ENCODE peak calls at places on chromosomes 4 and X, in six cellular contexts. Q is GM10248, X is psoas muscle, F is OCI-LY7, M is fibroblast of the aortic adventitia, N is GM20000. L is an unnamed sample.

GRCh38 chr4:97720869-97721432 is 422.3 kb downstream of the STPG2 start:
- DNase-seq in Q (no peak), X (no peak), F (no peak), M (peak), N (no peak), L (no peak)

GRCh38 chr4:8821151-8821950 is 50.3 kb downstream of the HMX1 start:
- DNase-seq in Q (no peak), X (no peak), F (no peak), M (no peak), N (no peak), L (no peak)

GRCh38 chrX:6644411-6644810 is 109.5 kb upstream of the VCX3A start:
- DNase-seq in Q (no peak), X (no peak), F (peak), M (no peak), N (no peak), L (no peak)

GRCh38 chrX:135528274-135528673 is 7.8 kb downstream of the INTS6L start:
- DNase-seq in Q (no peak), X (no peak), F (no peak), M (no peak), N (no peak), L (no peak)

GRCh38 chr4:38177035-38177791 is 217.0 kb downstream of the PTTG2 start:
- DNase-seq in Q (no peak), X (no peak), F (no peak), M (peak), N (peak), L (peak)

GRCh38 chr4:57426779-57427395 is 316.7 kb upstream of the IGFBP7 start:
- DNase-seq in Q (peak), X (peak), F (peak), M (peak), N (peak), L (peak)

GRCh38 chr4:169005453-169006099 is 4.5 kb downstream of the CBR4 start:
- DNase-seq in Q (no peak), X (no peak), F (peak), M (peak), N (no peak), L (no peak)

GRCh38 chr4:158211288-158211687 is 1.0 kb downstream of the TMEM144 start:
- DNase-seq in Q (no peak), X (no peak), F (no peak), M (no peak), N (no peak), L (no peak)

GRCh38 chr4:126890994-126891393 is 741.8 kb upstream of the INTU start:
- DNase-seq in Q (no peak), X (no peak), F (no peak), M (peak), N (no peak), L (no peak)

GRCh38 chr4:8351931-8352367 is 82.4 kb downstream of the HTRA3 start:
- DNase-seq in Q (no peak), X (no peak), F (no peak), M (peak), N (no peak), L (no peak)

GRCh38 chr4:162485486-162485885 is 321.7 kb upstream of the FSTL5 start:
- DNase-seq in Q (no peak), X (no peak), F (no peak), M (no peak), N (no peak), L (no peak)

GRCh38 chr4:76892001-76892400 is 5.9 kb downstream of the SOWAHB start:
- DNase-seq in Q (no peak), X (no peak), F (no peak), M (no peak), N (no peak), L (no peak)

GRCh38 chr4:179095585-179096228 is 1653.5 kb upstream of the AGA start:
- DNase-seq in Q (no peak), X (no peak), F (peak), M (no peak), N (no peak), L (no peak)

GRCh38 chr4:7929530-7929951 is 10.1 kb downstream of the AFAP1 start:
- DNase-seq in Q (no peak), X (no peak), F (no peak), M (peak), N (no peak), L (no peak)

GRCh38 chrX:34341258-34341657 is 209.1 kb upstream of the FAM47A start:
- DNase-seq in Q (no peak), X (no peak), F (no peak), M (no peak), N (no peak), L (no peak)

GRCh38 chr4:127623755-127624087 is 9.0 kb upstream of the INTU start:
- DNase-seq in Q (peak), X (peak), F (no peak), M (peak), N (peak), L (peak)

GRCh38 chr4:53693909-53694308 is 102.6 kb upstream of the LNX1 start:
- DNase-seq in Q (no peak), X (no peak), F (no peak), M (no peak), N (no peak), L (no peak)

GRCh38 chr4:95531141-95531540 is 17.6 kb downstream of the UNC5C start:
- DNase-seq in Q (no peak), X (no peak), F (no peak), M (no peak), N (no peak), L (no peak)

GRCh38 chrX:101057095-101057714 is 5.3 kb upstream of the TRMT2B start:
- DNase-seq in Q (peak), X (no peak), F (peak), M (peak), N (peak), L (peak)

GRCh38 chr4:164648151-164648848 is 105.6 kb upstream of the SMIM31 start:
- DNase-seq in Q (no peak), X (no peak), F (no peak), M (peak), N (no peak), L (no peak)

GRCh38 chrX:116781926-116782325 is 319.1 kb upstream of the CT83 start:
- DNase-seq in Q (no peak), X (peak), F (no peak), M (no peak), N (no peak), L (no peak)

GRCh38 chrX:65997978-65998717 is 41.7 kb downstream of the VSIG4 start:
- DNase-seq in Q (no peak), X (no peak), F (no peak), M (no peak), N (no peak), L (no peak)

GRCh38 chr4:183550345-183551080 is 45.7 kb downstream of the ING2 start:
- DNase-seq in Q (no peak), X (no peak), F (no peak), M (peak), N (no peak), L (no peak)

GRCh38 chr4:82710202-82710929 is 88.2 kb downstream of the SCD5 start:
- DNase-seq in Q (no peak), X (no peak), F (no peak), M (peak), N (no peak), L (no peak)

GRCh38 chr4:150070464-150071170 is 7.6 kb upstream of the DCLK2 start:
- DNase-seq in Q (no peak), X (no peak), F (no peak), M (peak), N (no peak), L (no peak)

GRCh38 chrX:130704053-130705038 is 198.7 kb downstream of the ENOX2 start:
- DNase-seq in Q (no peak), X (no peak), F (no peak), M (peak), N (no peak), L (no peak)

GRCh38 chr4:74934016-74934821 is 1.3 kb downstream of the PARM1 start:
- DNase-seq in Q (peak), X (peak), F (no peak), M (peak), N (peak), L (peak)

DNA sequence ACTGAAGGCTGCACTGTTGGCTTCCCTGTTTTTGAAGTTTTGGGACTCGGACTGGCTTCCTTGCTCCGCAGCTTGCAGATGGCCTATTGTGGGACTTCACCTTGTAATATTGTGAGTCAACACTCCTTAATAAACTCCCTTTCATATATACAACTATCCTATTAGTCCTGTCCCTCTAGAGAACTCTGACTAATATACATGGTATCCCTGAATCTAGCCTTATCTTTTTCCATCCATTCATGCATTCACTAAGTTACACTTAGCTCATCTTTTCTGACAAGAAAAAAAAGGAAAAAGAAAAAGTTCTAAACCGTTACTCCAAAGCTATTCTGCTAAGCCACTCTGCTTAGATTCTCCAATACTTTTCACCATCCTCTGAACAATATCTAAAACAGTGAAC is 1260.2 kb upstream of the PCDH7 start:
- DNase-seq in Q (no peak), X (no peak), F (no peak), M (no peak), N (no peak), L (no peak)
- TF ChIP-seq CTCF in Q (no peak), X (no peak), F (no peak), M (no peak), N (no peak), L (no peak)

GRCh38 chr4:124206779-124207605 is 505.5 kb downstream of the ANKRD50 start:
- DNase-seq in Q (no peak), X (no peak), F (no peak), M (peak), N (no peak), L (no peak)

GRCh38 chr4:124203613-124204284 is 508.8 kb downstream of the ANKRD50 start:
- DNase-seq in Q (no peak), X (no peak), F (no peak), M (peak), N (no peak), L (no peak)

GRCh38 chr4:124199185-124199584 is 513.3 kb downstream of the ANKRD50 start:
- DNase-seq in Q (no peak), X (no peak), F (no peak), M (no peak), N (no peak), L (no peak)

GRCh38 chr4:124199755-124200154 is 512.8 kb downstream of the ANKRD50 start:
- DNase-seq in Q (no peak), X (no peak), F (no peak), M (peak), N (no peak), L (no peak)

GRCh38 chr4:124202106-124202505 is 510.4 kb downstream of the ANKRD50 start:
- DNase-seq in Q (no peak), X (peak), F (no peak), M (peak), N (no peak), L (no peak)
- TF ChIP-seq CTCF in Q (no peak), X (no peak), F (no peak), M (peak), N (no peak), L (no peak)

DNA sequence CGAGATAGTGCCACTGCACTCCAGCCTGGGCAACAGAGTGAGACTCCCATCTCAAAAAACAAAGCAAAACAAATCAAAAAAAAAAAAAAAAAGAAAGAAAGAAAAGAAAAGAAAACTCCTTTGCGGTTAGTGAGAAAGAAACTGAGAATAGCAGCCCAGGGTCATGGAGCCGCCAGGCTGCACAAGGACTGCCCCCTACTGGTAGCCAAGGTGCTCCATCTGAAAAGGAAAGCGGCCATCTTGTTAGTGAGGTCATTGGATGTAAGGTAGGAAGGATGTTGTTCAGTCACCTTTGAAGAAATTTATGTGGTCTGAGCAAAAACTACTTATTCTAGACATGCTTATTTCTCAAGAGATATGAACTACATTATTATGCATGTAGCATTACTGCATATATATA is 660.6 kb upstream of the TENM3 start:
- DNase-seq in Q (no peak), X (no peak), F (peak), M (no peak), N (no peak), L (no peak)
- TF ChIP-seq CTCF in Q (no peak), X (no peak), F (peak), M (no peak), N (no peak), L (no peak)

GRCh38 chr4:72706633-72707032 is 137.6 kb upstream of the ADAMTS3 start:
- DNase-seq in Q (no peak), X (no peak), F (no peak), M (no peak), N (no peak), L (no peak)

DNA sequence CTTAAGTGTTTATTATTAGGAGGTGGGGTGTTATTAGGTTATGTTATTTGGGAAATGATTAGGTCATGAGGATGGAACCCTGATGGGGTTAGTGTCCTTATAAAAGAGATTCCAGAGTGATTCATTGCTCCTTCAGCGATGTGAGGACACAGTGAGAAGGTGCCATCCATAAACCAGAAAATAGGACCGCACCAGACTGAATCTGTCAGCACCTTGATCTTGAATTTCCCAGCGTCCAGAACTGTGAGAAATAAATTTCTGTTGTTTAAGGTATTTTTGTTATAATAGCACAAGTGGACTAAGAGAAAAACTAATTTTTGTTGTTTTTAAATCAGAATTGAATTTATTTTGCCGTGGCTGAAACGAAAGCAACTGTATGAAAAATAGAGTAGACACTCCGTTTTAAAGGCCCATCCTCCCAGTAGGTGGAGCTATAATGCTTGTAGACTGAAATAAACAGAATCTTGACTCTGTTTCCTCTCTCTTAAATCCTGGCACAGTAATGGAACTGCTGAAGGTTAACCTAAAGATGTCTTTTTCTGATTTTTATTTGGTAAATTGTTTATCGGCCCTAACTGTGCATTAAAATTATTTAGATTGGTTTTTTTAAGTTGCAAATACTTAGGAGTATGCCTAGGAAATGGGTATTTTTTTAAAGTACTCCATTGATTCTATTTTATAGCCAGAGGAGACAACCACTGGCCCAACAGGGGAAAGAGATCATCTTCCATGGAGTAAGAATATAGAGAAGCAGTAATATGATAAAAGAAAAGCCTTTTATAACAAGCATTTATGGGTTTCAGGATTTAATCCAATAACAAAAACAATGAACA is 133.2 kb upstream of the ADAMTS3 start:
- DNase-seq in Q (peak), X (no peak), F (peak), M (peak), N (peak), L (peak)
- TF ChIP-seq CTCF in Q (peak), X (peak), F (peak), M (peak), N (peak), L (peak)

GRCh38 chr4:67549123-67549522 is 3.8 kb upstream of the CENPC start:
- DNase-seq in Q (peak), X (no peak), F (peak), M (peak), N (peak), L (peak)
- TF ChIP-seq CTCF in Q (peak), X (no peak), F (peak), M (peak), N (peak), L (peak)

DNA sequence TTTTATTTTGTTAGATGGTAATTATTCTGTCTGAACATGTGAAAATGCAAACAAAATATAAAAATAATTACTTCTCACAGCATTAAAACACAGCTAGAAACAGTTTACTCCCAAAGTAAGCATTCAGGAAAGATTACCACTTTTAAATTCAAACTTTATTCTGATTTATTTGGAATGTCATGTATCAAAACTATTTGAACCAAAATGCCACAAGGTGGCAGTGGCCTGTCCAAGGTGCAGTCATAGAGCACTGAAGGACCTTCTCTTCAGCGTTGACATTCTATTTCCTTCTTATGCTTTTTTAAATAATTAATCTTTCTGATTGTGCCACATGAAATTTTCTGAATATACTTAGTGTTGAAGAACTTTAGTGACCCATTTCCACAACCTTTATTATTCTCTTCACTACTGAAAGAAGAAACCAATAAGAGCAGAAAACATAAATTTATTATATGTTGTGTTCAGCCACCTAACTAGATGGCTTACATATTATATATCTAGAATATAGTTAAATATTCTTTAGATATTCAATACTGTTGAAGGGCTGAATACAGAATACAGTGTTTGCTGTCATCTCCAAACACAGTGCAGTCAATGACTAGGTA is 283.6 kb downstream of the CFAP299 start:
- DNase-seq in Q (no peak), X (no peak), F (peak), M (peak), N (no peak), L (no peak)
- TF ChIP-seq CTCF in Q (peak), X (no peak), F (peak), M (peak), N (no peak), L (peak)

DNA sequence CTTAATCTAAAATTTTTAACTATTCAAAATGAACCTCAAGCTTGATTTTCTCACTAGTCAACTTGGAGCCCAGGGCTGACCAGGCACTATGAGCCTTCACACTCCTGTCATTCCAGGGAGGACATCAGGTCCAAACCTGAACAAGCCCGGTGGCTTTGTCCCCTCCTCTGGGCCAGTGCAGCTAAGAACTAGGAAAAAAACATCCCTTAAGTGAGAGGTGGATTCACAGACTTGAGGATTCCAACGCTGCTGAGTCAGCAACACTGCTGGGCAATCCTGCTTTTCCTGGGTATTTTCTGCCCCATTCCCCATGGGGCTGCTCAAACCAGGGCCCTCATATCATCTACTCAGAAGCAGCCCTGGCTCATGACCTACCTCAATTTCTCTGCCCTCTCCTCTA is 4.0 kb downstream of the RNF212 start:
- DNase-seq in Q (no peak), X (no peak), F (no peak), M (no peak), N (no peak), L (peak)
- TF ChIP-seq CTCF in Q (no peak), X (no peak), F (no peak), M (no peak), N (no peak), L (no peak)

L was measured in GM13976.